ENCODE peak calls at places on chromosomes 2 and 18, in ten cellular contexts. One of them, this sample, is unnamed.

GRCh38 chr2:134260726-134261125 is 6.9 kb downstream of the MGAT5 start:
- DNase-seq in glutamatergic neuron: no peak
- DNase-seq in H9: no peak
- DNase-seq in CD8-positive, alpha-beta T cell: no peak
- DNase-seq in HFFc6: peak; percentile 90
- DNase-seq in lower lobe of right lung: no peak
- DNase-seq in mesothelial cell of epicardium: no peak
- DNase-seq in GM10248: no peak
- DNase-seq in RWPE2: no peak
- DNase-seq in heart left ventricle: peak; percentile 42
- DNase-seq in this sample: no peak

GRCh38 chr18:76446746-76447267 is 48.2 kb downstream of the ZNF516 start:
- DNase-seq in glutamatergic neuron: no peak
- DNase-seq in H9: no peak
- DNase-seq in CD8-positive, alpha-beta T cell: no peak
- DNase-seq in HFFc6: no peak
- DNase-seq in lower lobe of right lung: no peak
- DNase-seq in mesothelial cell of epicardium: peak; percentile 25
- DNase-seq in GM10248: no peak
- DNase-seq in RWPE2: no peak
- DNase-seq in heart left ventricle: no peak
- DNase-seq in this sample: no peak

GRCh38 chr18:59388817-59389216 is 29.8 kb upstream of the LMAN1 start:
- DNase-seq in glutamatergic neuron: no peak
- DNase-seq in H9: no peak
- DNase-seq in CD8-positive, alpha-beta T cell: no peak
- DNase-seq in HFFc6: no peak
- DNase-seq in lower lobe of right lung: no peak
- DNase-seq in mesothelial cell of epicardium: no peak
- DNase-seq in GM10248: no peak
- DNase-seq in RWPE2: no peak
- DNase-seq in heart left ventricle: no peak
- DNase-seq in this sample: no peak

GRCh38 chr2:190209579-190209978 is 110.0 kb downstream of the HIBCH start:
- DNase-seq in glutamatergic neuron: no peak
- DNase-seq in H9: no peak
- DNase-seq in CD8-positive, alpha-beta T cell: no peak
- DNase-seq in HFFc6: no peak
- DNase-seq in lower lobe of right lung: no peak
- DNase-seq in mesothelial cell of epicardium: no peak
- DNase-seq in GM10248: no peak
- DNase-seq in RWPE2: no peak
- DNase-seq in heart left ventricle: no peak
- DNase-seq in this sample: no peak

GRCh38 chr2:7190587-7191320 is 273.5 kb downstream of the RNF144A start:
- DNase-seq in glutamatergic neuron: no peak
- DNase-seq in H9: peak; percentile 34
- DNase-seq in CD8-positive, alpha-beta T cell: no peak
- DNase-seq in HFFc6: no peak
- DNase-seq in lower lobe of right lung: no peak
- DNase-seq in mesothelial cell of epicardium: no peak
- DNase-seq in GM10248: no peak
- DNase-seq in RWPE2: no peak
- DNase-seq in heart left ventricle: no peak
- DNase-seq in this sample: no peak

GRCh38 chr2:174535757-174536703 is 49.2 kb upstream of the GPR155 start:
- DNase-seq in glutamatergic neuron: peak; percentile 59
- DNase-seq in H9: no peak
- DNase-seq in CD8-positive, alpha-beta T cell: no peak
- DNase-seq in HFFc6: no peak
- DNase-seq in lower lobe of right lung: no peak
- DNase-seq in mesothelial cell of epicardium: no peak
- DNase-seq in GM10248: no peak
- DNase-seq in RWPE2: no peak
- DNase-seq in heart left ventricle: no peak
- DNase-seq in this sample: no peak

GRCh38 chr18:58943896-58944295 is 79.2 kb downstream of the ZNF532 start:
- DNase-seq in glutamatergic neuron: no peak
- DNase-seq in H9: no peak
- DNase-seq in CD8-positive, alpha-beta T cell: no peak
- DNase-seq in HFFc6: no peak
- DNase-seq in lower lobe of right lung: no peak
- DNase-seq in mesothelial cell of epicardium: no peak
- DNase-seq in GM10248: no peak
- DNase-seq in RWPE2: no peak
- DNase-seq in heart left ventricle: no peak
- DNase-seq in this sample: no peak

GRCh38 chr2:218224206-218224605 is 7.2 kb downstream of the ARPC2 start:
- DNase-seq in glutamatergic neuron: no peak
- DNase-seq in H9: no peak
- DNase-seq in CD8-positive, alpha-beta T cell: no peak
- DNase-seq in HFFc6: no peak
- DNase-seq in lower lobe of right lung: no peak
- DNase-seq in mesothelial cell of epicardium: no peak
- DNase-seq in GM10248: no peak
- DNase-seq in RWPE2: no peak
- DNase-seq in heart left ventricle: no peak
- DNase-seq in this sample: no peak

GRCh38 chr2:44137872-44138551 is 30.7 kb upstream of the PPM1B start:
- DNase-seq in glutamatergic neuron: no peak
- DNase-seq in H9: peak; percentile 50
- DNase-seq in CD8-positive, alpha-beta T cell: no peak
- DNase-seq in HFFc6: no peak
- DNase-seq in lower lobe of right lung: no peak
- DNase-seq in mesothelial cell of epicardium: no peak
- DNase-seq in GM10248: no peak
- DNase-seq in RWPE2: no peak
- DNase-seq in heart left ventricle: no peak
- DNase-seq in this sample: no peak

GRCh38 chr2:8539743-8540551 is 141.9 kb upstream of the ID2 start:
- DNase-seq in glutamatergic neuron: no peak
- DNase-seq in H9: peak; percentile 65
- DNase-seq in CD8-positive, alpha-beta T cell: no peak
- DNase-seq in HFFc6: no peak
- DNase-seq in lower lobe of right lung: peak; percentile 73
- DNase-seq in mesothelial cell of epicardium: peak; percentile 58
- DNase-seq in GM10248: no peak
- DNase-seq in RWPE2: peak; percentile 19
- DNase-seq in heart left ventricle: no peak
- DNase-seq in this sample: no peak
- TF ChIP-seq CTCF in glutamatergic neuron: no peak
- TF ChIP-seq CTCF in H9: peak; percentile 29
- TF ChIP-seq CTCF in CD8-positive, alpha-beta T cell: no peak
- TF ChIP-seq CTCF in HFFc6: no peak
- TF ChIP-seq CTCF in lower lobe of right lung: no peak
- TF ChIP-seq CTCF in mesothelial cell of epicardium: no peak
- TF ChIP-seq CTCF in GM10248: no peak
- TF ChIP-seq CTCF in RWPE2: no peak
- TF ChIP-seq CTCF in heart left ventricle: no peak
- TF ChIP-seq CTCF in this sample: no peak

GRCh38 chr2:201182650-201183372 is at the start of gene CASP10:
- DNase-seq in glutamatergic neuron: no peak
- DNase-seq in H9: peak; percentile 37
- DNase-seq in CD8-positive, alpha-beta T cell: peak; percentile 23
- DNase-seq in HFFc6: peak; percentile 33
- DNase-seq in lower lobe of right lung: no peak
- DNase-seq in mesothelial cell of epicardium: no peak
- DNase-seq in GM10248: peak; percentile 67
- DNase-seq in RWPE2: no peak
- DNase-seq in heart left ventricle: no peak
- DNase-seq in this sample: no peak
- TF ChIP-seq CTCF in glutamatergic neuron: no peak
- TF ChIP-seq CTCF in H9: peak; percentile 56
- TF ChIP-seq CTCF in CD8-positive, alpha-beta T cell: peak; percentile 48
- TF ChIP-seq CTCF in HFFc6: peak; percentile 65
- TF ChIP-seq CTCF in lower lobe of right lung: peak; percentile 55
- TF ChIP-seq CTCF in mesothelial cell of epicardium: no peak
- TF ChIP-seq CTCF in GM10248: peak; percentile 62
- TF ChIP-seq CTCF in RWPE2: peak; percentile 51
- TF ChIP-seq CTCF in heart left ventricle: peak; percentile 69
- TF ChIP-seq CTCF in this sample: no peak

GRCh38 chr18:7038330-7038846 is 79.2 kb downstream of the LAMA1 start:
- DNase-seq in glutamatergic neuron: peak; percentile 87
- DNase-seq in H9: peak; percentile 80
- DNase-seq in CD8-positive, alpha-beta T cell: no peak
- DNase-seq in HFFc6: peak; percentile 92
- DNase-seq in lower lobe of right lung: peak; percentile 62
- DNase-seq in mesothelial cell of epicardium: peak; percentile 86
- DNase-seq in GM10248: no peak
- DNase-seq in RWPE2: peak; percentile 89
- DNase-seq in heart left ventricle: peak; percentile 63
- DNase-seq in this sample: peak; percentile 92
- TF ChIP-seq CTCF in glutamatergic neuron: peak; percentile 90
- TF ChIP-seq CTCF in H9: peak; percentile 82
- TF ChIP-seq CTCF in CD8-positive, alpha-beta T cell: no peak
- TF ChIP-seq CTCF in HFFc6: peak; percentile 76
- TF ChIP-seq CTCF in lower lobe of right lung: peak; percentile 45
- TF ChIP-seq CTCF in mesothelial cell of epicardium: peak; percentile 75
- TF ChIP-seq CTCF in GM10248: peak; percentile 7
- TF ChIP-seq CTCF in RWPE2: peak; percentile 77
- TF ChIP-seq CTCF in heart left ventricle: peak; percentile 48
- TF ChIP-seq CTCF in this sample: no peak

DNA sequence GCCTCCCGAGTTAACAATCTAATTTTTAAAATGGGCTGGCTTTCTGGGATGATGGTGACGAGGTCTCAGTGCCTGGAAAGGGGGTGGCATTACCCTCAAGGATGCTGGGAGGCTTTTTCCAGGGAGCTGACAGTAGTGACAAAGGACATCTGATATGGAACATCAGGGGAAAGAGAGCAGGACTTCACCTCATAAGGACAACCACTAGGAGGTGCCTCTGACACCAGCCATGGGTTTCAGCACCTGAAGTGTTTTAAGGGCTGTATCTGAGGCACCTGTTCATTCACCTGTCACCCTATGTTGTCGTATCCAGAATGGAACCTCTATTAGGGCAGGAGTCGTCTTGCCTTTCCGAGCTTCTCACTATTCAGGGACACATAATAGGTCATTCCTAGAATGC is 10.8 kb downstream of the IL36B start:
- DNase-seq in glutamatergic neuron: no peak
- DNase-seq in H9: no peak
- DNase-seq in CD8-positive, alpha-beta T cell: no peak
- DNase-seq in HFFc6: no peak
- DNase-seq in lower lobe of right lung: no peak
- DNase-seq in mesothelial cell of epicardium: no peak
- DNase-seq in GM10248: no peak
- DNase-seq in RWPE2: no peak
- DNase-seq in heart left ventricle: no peak
- DNase-seq in this sample: no peak
- TF ChIP-seq CTCF in glutamatergic neuron: no peak
- TF ChIP-seq CTCF in H9: peak; percentile 57
- TF ChIP-seq CTCF in CD8-positive, alpha-beta T cell: no peak
- TF ChIP-seq CTCF in HFFc6: no peak
- TF ChIP-seq CTCF in lower lobe of right lung: no peak
- TF ChIP-seq CTCF in mesothelial cell of epicardium: no peak
- TF ChIP-seq CTCF in GM10248: no peak
- TF ChIP-seq CTCF in RWPE2: peak; percentile 33
- TF ChIP-seq CTCF in heart left ventricle: no peak
- TF ChIP-seq CTCF in this sample: no peak

This sample was measured in omental fat pad.